ENCODE peak calls at places on chromosomes 12 and 14, in eight cellular contexts. N, S, W, K, F, P, X and C are unnamed samples.

GRCh38 chr12:95547522-95548055 is 3.7 kb downstream of the USP44 start:
- DNase-seq in F (no peak), X (no peak), W (peak; percentile 96), S (no peak), N (no peak), K (peak; percentile 32), P (no peak), C (no peak)

GRCh38 chr12:95396849-95397498 is 77.0 kb upstream of the METAP2 start:
- DNase-seq in W (peak; percentile 68), F (no peak), K (no peak), S (no peak), P (peak; percentile 87), N (peak; percentile 21), X (no peak), C (peak; percentile 17)

GRCh38 chr14:105841022-105842009 is 314.9 kb downstream of the TMEM121 start:
- DNase-seq in F (no peak), X (no peak), P (no peak), K (peak; percentile 0), W (no peak), N (no peak), S (no peak), C (peak; percentile 53)

GRCh38 chr14:66009104-66009503 is 477.1 kb upstream of the CCDC196 start:
- DNase-seq in N (peak; percentile 79), P (peak; percentile 54), S (no peak), F (no peak), K (no peak), X (peak; percentile 70), W (peak; percentile 12), C (no peak)

GRCh38 chr12:121378736-121379135 is 21.2 kb upstream of the RNF34 start:
- DNase-seq in S (no peak), W (no peak), F (no peak), N (no peak), P (no peak), X (no peak), K (no peak), C (no peak)

GRCh38 chr12:28568709-28569108 is 378.5 kb downstream of the CCDC91 start:
- DNase-seq in N (no peak), F (no peak), W (no peak), K (no peak), X (no peak), P (no peak), S (no peak), C (no peak)

GRCh38 chr12:127238061-127238460 is 1028.9 kb upstream of the TMEM132C start:
- DNase-seq in K (no peak), X (no peak), F (no peak), W (no peak), P (no peak), N (no peak), S (no peak), C (no peak)

GRCh38 chr14:92500491-92500941 is 13.1 kb upstream of the RIN3 start:
- DNase-seq in S (no peak), F (no peak), K (no peak), P (no peak), X (no peak), N (peak; percentile 11), W (no peak), C (no peak)

GRCh38 chr12:45503887-45504286 is 225.6 kb upstream of the ARID2 start:
- DNase-seq in W (peak; percentile 39), F (no peak), N (peak; percentile 18), S (no peak), X (no peak), K (no peak), P (no peak), C (no peak)

GRCh38 chr12:20017772-20018171 is 350.6 kb upstream of the PDE3A start:
- DNase-seq in F (no peak), P (no peak), N (no peak), S (no peak), X (no peak), K (no peak), W (no peak), C (no peak)